ENCODE peak calls at places on chromosome 2, in five cellular contexts. N is brain microvascular endothelial cell, M is transverse colon, I is colonic mucosa, K is GM06990. J is an unnamed sample. For H3K27me3, the result is how much of the 10 kb centered on the place peaks cover.

GRCh38 chr2:197878792-197879191 is 74.4 kb downstream of the PLCL1 start:
- DNase-seq in N (no peak), M (no peak), I (no peak), K (no peak), J (peak)

GRCh38 chr2:27489118-27489497 is 435 bp downstream of the IFT172 start:
- DNase-seq in N (no peak), M (no peak), I (peak), K (no peak), J (no peak)

GRCh38 chr2:69514406-69514805 is 77.2 kb upstream of the NFU1 start:
- DNase-seq in N (peak), M (no peak), I (no peak), K (no peak), J (no peak)

GRCh38 chr2:38076710-38077430 is 919 bp upstream of the CYP1B1 start:
- DNase-seq in N (peak), M (peak), I (peak), K (peak), J (peak)

GRCh38 chr2:122007577-122007976 is 252.1 kb downstream of the TSN start:
- DNase-seq in N (no peak), M (no peak), I (no peak), K (no peak), J (no peak)

GRCh38 chr2:231300020-231300721 is 95.3 kb upstream of the B3GNT7 start:
- DNase-seq in N (no peak), M (no peak), I (no peak), K (no peak), J (peak)

GRCh38 chr2:112996635-112997034 is 8.6 kb upstream of the IL36A start:
- DNase-seq in N (no peak), M (peak), I (no peak), K (no peak), J (no peak)

GRCh38 chr2:128277961-128278681 is 40.5 kb downstream of the HS6ST1 start:
- DNase-seq in N (no peak), M (peak), I (no peak), K (no peak), J (no peak)

GRCh38 chr2:121489944-121490585 is 40.6 kb upstream of the RNU4ATAC start:
- DNase-seq in N (no peak), M (no peak), I (no peak), K (no peak), J (no peak)

GRCh38 chr2:237868631-237869356 is 9.4 kb downstream of the RAMP1 start:
- DNase-seq in N (no peak), M (no peak), I (no peak), K (no peak), J (no peak)

GRCh38 chr2:184611221-184612085 is 13.1 kb downstream of the ZNF804A start:
- DNase-seq in N (peak), M (no peak), I (no peak), K (no peak), J (no peak)

GRCh38 chr2:104702451-104702850 is 151.5 kb upstream of the POU3F3 start:
- DNase-seq in N (no peak), M (no peak), I (no peak), K (no peak), J (no peak)

GRCh38 chr2:128563348-128563687 is 244.7 kb upstream of the HS6ST1 start:
- DNase-seq in N (peak), M (peak), I (peak), K (no peak), J (no peak)

GRCh38 chr2:103138123-103138886 is 376.5 kb downstream of the TMEM182 start:
- DNase-seq in N (no peak), M (no peak), I (no peak), K (peak), J (no peak)

GRCh38 chr2:17538022-17538843 is 2.3 kb upstream of the VSNL1 start:
- DNase-seq in N (peak), M (peak), I (peak), K (no peak), J (no peak)

GRCh38 chr2:80592106-80592505 is 287.6 kb upstream of the LRRTM1 start:
- DNase-seq in N (no peak), M (no peak), I (no peak), K (no peak), J (no peak)

GRCh38 chr2:241842067-241842415 is 16.7 kb downstream of the PDCD1 start:
- DNase-seq in N (no peak), M (no peak), I (no peak), K (no peak), J (no peak)

GRCh38 chr2:45439788-45440773 is 171.0 kb downstream of the SRBD1 start:
- DNase-seq in N (no peak), M (no peak), I (no peak), K (peak), J (no peak)

GRCh38 chr2:237733677-237734300 is 64.8 kb upstream of the RBM44 start:
- DNase-seq in N (no peak), M (no peak), I (no peak), K (no peak), J (peak)

GRCh38 chr2:120798569-120799215 is 63.0 kb downstream of the GLI2 start:
- DNase-seq in N (no peak), M (no peak), I (no peak), K (no peak), J (no peak)

GRCh38 chr2:60836491-60836890 is 44.9 kb upstream of the REL start:
- DNase-seq in N (no peak), M (no peak), I (no peak), K (no peak), J (no peak)

GRCh38 chr2:152573168-152573567 is 144.1 kb downstream of the PRPF40A start:
- DNase-seq in N (peak), M (no peak), I (no peak), K (peak), J (no peak)

GRCh38 chr2:226002438-226002837 is 602.9 kb downstream of the NYAP2 start:
- DNase-seq in N (peak), M (no peak), I (no peak), K (no peak), J (no peak)

GRCh38 chr2:181876614-181877063 is 14.9 kb upstream of the ITPRID2 start:
- DNase-seq in N (peak), M (peak), I (peak), K (no peak), J (no peak)

GRCh38 chr2:145185696-145186095 is 665.8 kb upstream of the ZEB2 start:
- DNase-seq in N (peak), M (no peak), I (no peak), K (no peak), J (no peak)

GRCh38 chr2:229118947-229119346 is 152.1 kb downstream of the PID1 start:
- DNase-seq in N (no peak), M (no peak), I (no peak), K (peak), J (no peak)

GRCh38 chr2:164662066-164662465 is 40.8 kb upstream of the GRB14 start:
- DNase-seq in N (no peak), M (no peak), I (no peak), K (no peak), J (no peak)

GRCh38 chr2:221347471-221347870 is 224.6 kb downstream of the EPHA4 start:
- DNase-seq in N (peak), M (no peak), I (no peak), K (no peak), J (no peak)

GRCh38 chr2:62660582-62661262 is 44.8 kb upstream of the EHBP1 start:
- DNase-seq in N (peak), M (no peak), I (no peak), K (no peak), J (no peak)

GRCh38 chr2:220949476-220949875 is 622.6 kb downstream of the EPHA4 start:
- DNase-seq in N (no peak), M (no peak), I (no peak), K (no peak), J (no peak)

GRCh38 chr2:201643216-201643651 is at the start of gene TMEM237:
- DNase-seq in N (no peak), M (peak), I (no peak), K (peak), J (peak)

GRCh38 chr2:36912692-36913091 is 53.6 kb downstream of the STRN start:
- DNase-seq in N (no peak), M (no peak), I (no peak), K (no peak), J (no peak)

GRCh38 chr2:186044761-186045160 is 306.2 kb downstream of the FSIP2 start:
- DNase-seq in N (no peak), M (no peak), I (no peak), K (no peak), J (no peak)

GRCh38 chr2:233331536-233331935 is 22.8 kb upstream of the DGKD start:
- DNase-seq in N (no peak), M (peak), I (peak), K (peak), J (peak)

GRCh38 chr2:126754240-126755004 is 98.5 kb downstream of the GYPC start:
- DNase-seq in N (no peak), M (no peak), I (no peak), K (no peak), J (no peak)

GRCh38 chr2:128832946-128833560 is 514.4 kb upstream of the HS6ST1 start:
- DNase-seq in N (no peak), M (no peak), I (no peak), K (no peak), J (no peak)

GRCh38 chr2:159155315-159155714 is 131.2 kb downstream of the WDSUB1 start:
- DNase-seq in N (no peak), M (peak), I (peak), K (no peak), J (peak)

GRCh38 chr2:171608168-171608567 is 79.1 kb upstream of the DYNC1I2 start:
- DNase-seq in N (no peak), M (no peak), I (no peak), K (no peak), J (no peak)

GRCh38 chr2:138723588-138723987 is 56.6 kb downstream of the NXPH2 start:
- DNase-seq in N (no peak), M (no peak), I (no peak), K (no peak), J (no peak)

GRCh38 chr2:8509613-8510012 is 172.2 kb upstream of the ID2 start:
- DNase-seq in N (no peak), M (no peak), I (no peak), K (no peak), J (no peak)
- H3K27me3 ChIP-seq in N (under half), M (under half), I (under half), K (under half), J (under half)

DNA sequence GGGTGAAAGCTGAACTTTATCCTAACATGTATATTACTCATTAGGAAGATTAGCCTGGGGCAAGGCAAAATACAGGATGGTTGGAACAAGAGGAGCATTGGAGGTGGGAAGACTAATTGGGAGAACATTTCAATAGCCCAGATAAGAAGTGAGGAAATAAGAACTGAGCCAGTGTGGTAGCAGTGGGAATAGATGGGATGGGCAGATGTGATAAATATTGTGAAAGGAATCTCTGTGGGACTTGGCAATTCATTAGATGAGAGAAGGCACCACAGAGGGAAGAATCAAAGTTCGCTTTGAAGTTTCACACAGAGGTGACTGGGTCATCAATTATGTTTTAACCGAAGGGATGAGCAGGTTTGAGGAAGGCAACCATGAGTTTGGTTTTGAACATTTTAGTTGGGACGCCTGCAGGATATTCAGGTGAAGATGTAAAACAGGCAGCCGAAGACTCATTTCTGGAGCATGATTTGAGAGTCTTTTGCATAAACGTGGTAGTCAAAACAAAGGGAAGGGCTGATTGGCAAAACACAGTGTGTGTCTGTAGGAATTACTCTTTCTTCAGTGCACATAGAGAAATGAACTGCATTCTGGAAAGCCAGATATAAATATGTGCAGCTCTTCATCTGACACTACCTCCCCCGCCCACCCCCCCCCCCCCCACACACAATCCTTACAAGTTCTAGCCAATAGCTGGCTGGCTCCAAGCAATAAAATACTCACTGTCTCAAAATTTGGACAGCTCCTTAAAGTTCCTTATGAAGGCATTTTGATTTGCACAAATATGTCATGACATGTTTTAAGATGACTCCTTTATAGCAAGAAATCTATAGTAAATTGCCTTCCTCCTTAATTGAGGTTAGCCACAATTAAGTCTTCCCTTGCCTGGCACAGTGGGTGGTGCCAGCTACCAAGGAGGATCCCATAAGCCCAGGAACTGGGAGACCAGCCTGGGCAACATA is 1.9 kb upstream of the SLC1A4 start:
- DNase-seq in N (peak), M (no peak), I (no peak), K (peak), J (no peak)
- H3K4me3 ChIP-seq in N (peak), M (peak), I (peak), K (peak), J (peak)

GRCh38 chr2:54084600-54084999 is 30.8 kb upstream of the ACYP2 start:
- DNase-seq in N (peak), M (no peak), I (no peak), K (no peak), J (no peak)
- H3K27me3 ChIP-seq in N (under half), M (under half), I (under half), K (under half), J (under half)

GRCh38 chr2:160270571-160271113 is 70.6 kb upstream of the ITGB6 start:
- DNase-seq in N (no peak), M (no peak), I (no peak), K (no peak), J (no peak)

GRCh38 chr2:160269803-160270570 is 69.9 kb upstream of the ITGB6 start:
- DNase-seq in N (peak), M (peak), I (peak), K (peak), J (peak)

GRCh38 chr2:160268382-160268781 is 68.3 kb upstream of the ITGB6 start:
- DNase-seq in N (no peak), M (no peak), I (no peak), K (no peak), J (no peak)

GRCh38 chr2:160271166-160272086 is 71.4 kb upstream of the ITGB6 start:
- DNase-seq in N (no peak), M (no peak), I (no peak), K (no peak), J (no peak)

DNA sequence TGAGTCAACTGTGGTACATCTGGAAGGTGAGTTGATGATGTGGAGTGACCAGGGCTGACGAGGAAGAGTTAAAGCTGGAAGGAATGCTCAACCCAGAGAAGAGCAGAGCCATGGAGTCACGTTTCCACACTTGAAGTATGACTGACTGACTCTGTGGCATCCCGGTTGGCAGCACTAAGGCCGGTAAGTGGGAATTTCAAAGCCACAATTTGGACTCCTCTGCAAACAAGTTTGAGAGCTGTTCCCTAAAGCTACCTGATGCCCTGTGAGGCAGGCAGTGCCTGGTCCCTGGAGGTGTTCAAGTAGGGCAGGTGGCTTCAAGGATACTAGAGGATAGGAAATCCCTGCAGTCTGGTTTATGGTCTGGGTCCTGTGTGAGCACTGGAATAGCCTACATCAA is 69.3 kb upstream of the ITGB6 start:
- DNase-seq in N (no peak), M (no peak), I (no peak), K (no peak), J (no peak)
- H3K4me3 ChIP-seq in N (peak), M (peak), I (peak), K (no peak), J (peak)

J was measured in prostate gland.